ENCODE peak calls at places on chromosomes 6 and 20, in five cellular contexts. N is IMR-90; W is foreskin fibroblast; A is activated T-helper 9 cell treated with anti-CD3 and anti-CD28 coated beads, Interleukin-2, amount 50 U/mL, for 16 hours; I is sciatic nerve. E is an unnamed sample.

GRCh38 chr20:33009214-33010132 is 2.0 kb downstream of the BPIFB2 start:
- DNase-seq in N (no peak), W (no peak), A (no peak), I (no peak), E (no peak)

GRCh38 chr6:154683756-154684523 is 49.3 kb upstream of the SCAF8 start:
- DNase-seq in N (peak), W (peak), A (no peak), I (no peak), E (peak)

GRCh38 chr6:134686071-134686470 is 263.8 kb downstream of the ALDH8A1 start:
- DNase-seq in N (peak), W (peak), A (no peak), I (no peak), E (peak)

GRCh38 chr20:45363611-45364492 is 896 bp downstream of the SYS1 start:
- DNase-seq in N (no peak), W (no peak), A (no peak), I (peak), E (no peak)

GRCh38 chr20:17849901-17850673 is 118.5 kb downstream of the SNX5 start:
- DNase-seq in N (peak), W (peak), A (no peak), I (peak), E (peak)

GRCh38 chr20:63876489-63877036 is 11.5 kb downstream of the TPD52L2 start:
- DNase-seq in N (no peak), W (no peak), A (no peak), I (no peak), E (no peak)

GRCh38 chr6:80132942-80133517 is 26.6 kb downstream of the BCKDHB start:
- DNase-seq in N (peak), W (peak), A (no peak), I (peak), E (peak)

GRCh38 chr6:83781506-83781905 is 71.7 kb upstream of the RIPPLY2 start:
- DNase-seq in N (no peak), W (no peak), A (no peak), I (no peak), E (no peak)

E was measured in fibroblast of the aortic adventitia.